ENCODE peak calls at places on chromosome 13, in six cellular contexts. G is LoVo, X is RWPE1, D is thoracic aorta, Y is posterior vena cava, O is tibial artery. S is an unnamed sample.

GRCh38 chr13:71219671-71220070 is 647.3 kb downstream of the DACH1 start:
- DNase-seq in G (no peak), X (no peak), D (no peak), O (no peak), Y (no peak), S (no peak)

GRCh38 chr13:43804461-43805070 is 17.8 kb upstream of the ENOX1 start:
- DNase-seq in D (no peak), X (peak; percentile 46), O (no peak), G (peak; percentile 56), Y (no peak), S (no peak)

GRCh38 chr13:64958106-64958505 is 2272.0 kb downstream of the PCDH9 start:
- DNase-seq in D (no peak), G (no peak), Y (no peak), X (no peak), O (no peak), S (no peak)

GRCh38 chr13:70668983-70669382 is 560.7 kb upstream of the KLHL1 start:
- DNase-seq in X (no peak), G (no peak), D (no peak), Y (no peak), O (no peak), S (no peak)

GRCh38 chr13:73428137-73428536 is 369.3 kb downstream of the KLF5 start:
- DNase-seq in Y (no peak), X (peak; percentile 69), D (no peak), G (peak; percentile 76), O (no peak), S (no peak)

GRCh38 chr13:55440465-55441085 is 1700.1 kb upstream of the PRR20A start:
- DNase-seq in O (no peak), D (no peak), X (no peak), Y (no peak), G (no peak), S (no peak)

GRCh38 chr13:33767140-33767539 is 50.8 kb upstream of the RFC3 start:
- DNase-seq in O (no peak), X (no peak), Y (no peak), D (no peak), G (no peak), S (no peak)

GRCh38 chr13:32600891-32601290 is 14.6 kb downstream of the PDS5B start:
- DNase-seq in Y (no peak), O (no peak), X (no peak), G (no peak), D (no peak), S (no peak)

GRCh38 chr13:85236431-85236830 is 562.8 kb downstream of the SLITRK6 start:
- DNase-seq in O (no peak), X (peak; percentile 58), G (no peak), D (no peak), Y (no peak), S (no peak)

GRCh38 chr13:48412100-48412556 is 785 bp downstream of the LPAR6 start:
- DNase-seq in X (no peak), D (no peak), Y (no peak), G (peak; percentile 12), O (no peak), S (no peak)

GRCh38 chr13:95784891-95785290 is 108.0 kb downstream of the DNAJC3 start:
- DNase-seq in G (no peak), Y (no peak), O (no peak), X (peak; percentile 49), D (no peak), S (no peak)

GRCh38 chr13:100112186-100112838 is 23.4 kb downstream of the PCCA start:
- DNase-seq in X (no peak), O (no peak), Y (no peak), D (no peak), G (no peak), S (no peak)

GRCh38 chr13:77836423-77836822 is 82.2 kb downstream of the EDNRB start:
- DNase-seq in G (no peak), Y (no peak), O (no peak), X (no peak), D (no peak), S (no peak)

GRCh38 chr13:25980255-25980654 is 71.6 kb downstream of the SHISA2 start:
- DNase-seq in O (no peak), G (no peak), D (no peak), X (no peak), Y (no peak), S (no peak)

GRCh38 chr13:30968734-30969335 is 36.4 kb downstream of the TEX26 start:
- DNase-seq in Y (no peak), O (no peak), X (no peak), G (no peak), D (no peak), S (no peak)

GRCh38 chr13:49300716-49301589 is 53.2 kb downstream of the CDADC1 start:
- DNase-seq in Y (no peak), G (peak; percentile 81), X (peak; percentile 68), O (peak; percentile 78), D (no peak), S (peak; percentile 69)